ENCODE peak calls at places on chromosomes 3 and 15, in ten cellular contexts. I is heart left ventricle, X is brain microvascular endothelial cell, G is osteocyte, U is nephron progenitor cell, Q is AG04450, Z is WTC11, E is upper lobe of right lung, K is progenitor cell of endocrine pancreas, J is B cell. T is an unnamed sample.

GRCh38 chr15:77607111-77607893 is 25.4 kb downstream of the LINGO1 start:
- DNase-seq in X (peak), J (no peak), Q (no peak), I (peak), E (no peak), Z (no peak), G (no peak), K (no peak), U (peak), T (peak)

GRCh38 chr3:146640955-146641867 is 36.1 kb upstream of the PLSCR5 start:
- DNase-seq in Q (peak), E (no peak), I (no peak), X (peak), K (no peak), G (no peak), J (peak), U (peak), Z (no peak), T (peak)

GRCh38 chr15:40472171-40472727 is 1.5 kb downstream of the CHST14 start:
- DNase-seq in U (no peak), X (no peak), Q (no peak), J (no peak), K (no peak), Z (no peak), G (no peak), I (no peak), E (no peak), T (no peak)

GRCh38 chr3:141998674-141999290 is 122.3 kb downstream of the ATP1B3 start:
- DNase-seq in J (peak), Q (no peak), I (no peak), G (no peak), K (no peak), E (no peak), X (no peak), U (no peak), Z (no peak), T (peak)

GRCh38 chr3:8509961-8510360 is 8.3 kb downstream of the LMCD1 start:
- DNase-seq in I (no peak), Q (peak), G (no peak), E (no peak), K (no peak), U (no peak), X (peak), J (no peak), Z (no peak), T (peak)

GRCh38 chr3:160409812-160410610 is 10.6 kb downstream of the SMC4 start:
- DNase-seq in I (no peak), Z (no peak), J (no peak), X (no peak), U (no peak), K (no peak), G (no peak), Q (no peak), E (no peak), T (no peak)

GRCh38 chr15:53549697-53550315 is 209.7 kb downstream of the WDR72 start:
- DNase-seq in X (no peak), J (no peak), G (no peak), E (no peak), K (no peak), I (no peak), U (no peak), Z (no peak), Q (no peak), T (no peak)

GRCh38 chr3:32577621-32578556 is 7.2 kb upstream of the DYNC1LI1 start:
- DNase-seq in J (peak), X (no peak), U (no peak), E (no peak), Z (no peak), K (no peak), I (peak), G (peak), Q (no peak), T (peak)

GRCh38 chr15:97745481-97746071 is 214.9 kb upstream of the ARRDC4 start:
- DNase-seq in I (no peak), Q (no peak), J (peak), X (no peak), K (no peak), G (no peak), Z (peak), U (peak), E (no peak), T (no peak)

GRCh38 chr15:77630956-77631789 is 1.5 kb downstream of the LINGO1 start:
- DNase-seq in E (no peak), I (no peak), J (no peak), K (no peak), Q (no peak), X (no peak), G (no peak), Z (peak), U (peak), T (no peak)

GRCh38 chr3:177441813-177442646 is 244.7 kb upstream of the TBL1XR1 start:
- DNase-seq in Z (no peak), G (no peak), Q (peak), K (no peak), X (no peak), I (no peak), U (no peak), E (no peak), J (peak), T (no peak)

GRCh38 chr3:158660711-158661110 is 11.7 kb downstream of the LXN start:
- DNase-seq in J (no peak), Q (no peak), Z (no peak), E (no peak), K (no peak), U (no peak), G (no peak), X (no peak), I (no peak), T (no peak)

GRCh38 chr3:99712291-99712954 is 74.0 kb downstream of the COL8A1 start:
- DNase-seq in U (no peak), Z (no peak), Q (no peak), I (no peak), X (no peak), K (no peak), E (no peak), G (no peak), J (no peak), T (no peak)

GRCh38 chr15:85289677-85290365 is 90.6 kb upstream of the AKAP13 start:
- DNase-seq in Z (no peak), I (peak), U (peak), J (peak), X (peak), E (no peak), G (no peak), Q (no peak), K (no peak), T (peak)

GRCh38 chr3:112333386-112334334 is 704 bp downstream of the CD200 start:
- DNase-seq in U (no peak), E (no peak), X (no peak), Z (peak), Q (no peak), K (peak), G (no peak), I (no peak), J (peak), T (no peak)

GRCh38 chr3:150388468-150389418 is 19.4 kb upstream of the TSC22D2 start:
- DNase-seq in E (no peak), G (no peak), U (no peak), Q (no peak), J (no peak), I (no peak), X (no peak), K (no peak), Z (no peak), T (peak)

GRCh38 chr3:48437812-48438211 is 2.1 kb downstream of the CCDC51 start:
- DNase-seq in J (no peak), G (no peak), U (no peak), E (no peak), Z (no peak), K (no peak), I (no peak), Q (no peak), X (no peak), T (no peak)

GRCh38 chr3:181486496-181486895 is 225.2 kb upstream of the SOX2 start:
- DNase-seq in I (no peak), Q (no peak), U (no peak), E (no peak), J (no peak), Z (no peak), X (no peak), K (no peak), G (no peak), T (no peak)

GRCh38 chr3:53776494-53777101 is 69.6 kb downstream of the CHDH start:
- DNase-seq in I (no peak), K (no peak), J (no peak), E (no peak), Q (no peak), G (no peak), X (no peak), Z (no peak), U (no peak), T (peak)

GRCh38 chr15:90165659-90166489 is 35.3 kb upstream of the SEMA4B start:
- DNase-seq in J (no peak), G (no peak), X (peak), I (no peak), Q (peak), E (peak), Z (peak), U (peak), K (no peak), T (peak)

GRCh38 chr3:144162042-144162441 is 190.4 kb downstream of the DIPK2A start:
- DNase-seq in E (no peak), K (no peak), I (no peak), J (no peak), Z (no peak), Q (peak), X (peak), U (no peak), G (no peak), T (no peak)

GRCh38 chr3:37803726-37804469 is 57.8 kb upstream of the CTDSPL start:
- DNase-seq in E (no peak), J (no peak), U (no peak), K (no peak), I (no peak), Z (no peak), G (no peak), X (no peak), Q (no peak), T (no peak)
- TF ChIP-seq CTCF in E (no peak), J (no peak), U (no peak), K (no peak), I (no peak), Z (no peak), G (no peak), X (peak), Q (no peak), T (peak)

GRCh38 chr3:67416703-67417102 is 237.7 kb downstream of the SUCLG2 start:
- DNase-seq in U (no peak), G (no peak), Z (no peak), J (no peak), E (no peak), I (no peak), X (no peak), K (no peak), Q (no peak), T (no peak)
- TF ChIP-seq CTCF in U (no peak), G (peak), Z (no peak), J (no peak), E (no peak), I (no peak), X (peak), K (peak), Q (peak), T (peak)

GRCh38 chr3:16264174-16264707 is 502 bp downstream of the DPH3 start:
- DNase-seq in Q (no peak), K (no peak), I (no peak), G (no peak), X (no peak), J (no peak), U (no peak), E (no peak), Z (no peak), T (no peak)

GRCh38 chr3:16265455-16265786 is 409 bp downstream of the OXNAD1 start:
- DNase-seq in Q (no peak), K (no peak), G (no peak), Z (no peak), I (no peak), J (no peak), E (no peak), X (no peak), U (no peak), T (no peak)

GRCh38 chr3:16266714-16267113 is 1.7 kb downstream of the OXNAD1 start:
- DNase-seq in G (no peak), X (no peak), Q (no peak), I (no peak), E (no peak), Z (no peak), K (no peak), U (no peak), J (no peak), T (no peak)

GRCh38 chr3:16262195-16262594 is 2.5 kb downstream of the DPH3 start:
- DNase-seq in K (no peak), X (no peak), Z (no peak), G (no peak), E (no peak), U (no peak), I (no peak), Q (no peak), J (no peak), T (no peak)

DNA sequence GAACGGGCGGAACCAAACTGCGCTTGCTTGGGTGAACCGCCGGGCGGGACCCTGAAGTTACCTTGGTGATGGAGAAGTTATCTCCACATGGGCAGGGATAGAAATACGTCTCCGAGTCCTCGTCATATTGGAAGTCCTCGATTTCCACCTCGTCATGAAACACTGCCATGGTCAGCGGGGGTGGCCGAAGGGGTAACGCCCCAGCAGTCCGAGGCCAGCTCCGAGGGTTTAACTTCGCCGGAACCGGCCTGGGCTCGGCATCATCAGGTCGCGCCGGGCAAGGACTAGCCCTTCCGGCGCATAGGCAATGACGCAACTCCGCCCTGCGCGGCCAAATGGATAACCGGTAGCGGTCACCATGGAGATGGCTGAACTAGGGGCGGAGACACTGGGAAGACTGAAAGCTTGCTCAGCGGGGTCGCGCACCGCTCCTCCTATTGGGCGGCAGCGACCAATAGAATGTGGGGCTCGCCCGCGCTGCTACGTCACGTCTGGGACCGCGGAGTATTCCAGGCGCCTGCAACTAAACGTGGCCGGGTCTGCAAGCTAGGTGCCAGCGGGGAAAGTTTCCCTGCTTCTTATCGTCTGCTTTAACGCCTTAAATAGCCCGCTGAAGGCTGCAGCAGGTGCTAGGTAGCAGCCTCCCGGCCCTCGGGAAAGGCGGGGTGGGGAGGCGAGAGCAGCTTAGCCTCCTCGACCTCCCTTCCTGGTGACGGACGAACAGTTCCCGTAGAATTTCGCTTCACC is at the start of the genes DPH3 and OXNAD1:
- DNase-seq in Z (peak), Q (peak), K (peak), G (peak), I (peak), E (peak), X (peak), U (peak), J (peak), T (peak)
- TF ChIP-seq CTCF in Z (no peak), Q (peak), K (no peak), G (no peak), I (no peak), E (no peak), X (peak), U (no peak), J (no peak), T (peak)

GRCh38 chr3:125125822-125126245 is 70.0 kb upstream of the HEG1 start:
- DNase-seq in J (no peak), I (no peak), U (no peak), K (no peak), E (no peak), X (peak), G (no peak), Q (peak), Z (no peak), T (peak)
- TF ChIP-seq CTCF in J (no peak), I (no peak), U (no peak), K (no peak), E (no peak), X (no peak), G (no peak), Q (no peak), Z (no peak), T (no peak)

GRCh38 chr3:185984203-185984602 is 46.4 kb upstream of the TRA2B start:
- DNase-seq in U (no peak), G (no peak), J (no peak), Q (no peak), K (no peak), Z (no peak), I (no peak), E (no peak), X (no peak), T (no peak)

GRCh38 chr3:185989511-185989910 is 51.7 kb upstream of the TRA2B start:
- DNase-seq in Q (no peak), G (no peak), I (no peak), J (no peak), U (no peak), E (no peak), Z (no peak), X (no peak), K (no peak), T (no peak)

GRCh38 chr3:185986201-185986600 is 48.4 kb upstream of the TRA2B start:
- DNase-seq in J (no peak), G (no peak), Q (no peak), X (no peak), E (no peak), K (no peak), U (no peak), I (no peak), Z (no peak), T (no peak)

GRCh38 chr3:185988816-185989175 is 51.0 kb upstream of the TRA2B start:
- DNase-seq in J (no peak), E (no peak), Z (no peak), K (no peak), X (no peak), G (no peak), I (no peak), Q (no peak), U (no peak), T (no peak)

DNA sequence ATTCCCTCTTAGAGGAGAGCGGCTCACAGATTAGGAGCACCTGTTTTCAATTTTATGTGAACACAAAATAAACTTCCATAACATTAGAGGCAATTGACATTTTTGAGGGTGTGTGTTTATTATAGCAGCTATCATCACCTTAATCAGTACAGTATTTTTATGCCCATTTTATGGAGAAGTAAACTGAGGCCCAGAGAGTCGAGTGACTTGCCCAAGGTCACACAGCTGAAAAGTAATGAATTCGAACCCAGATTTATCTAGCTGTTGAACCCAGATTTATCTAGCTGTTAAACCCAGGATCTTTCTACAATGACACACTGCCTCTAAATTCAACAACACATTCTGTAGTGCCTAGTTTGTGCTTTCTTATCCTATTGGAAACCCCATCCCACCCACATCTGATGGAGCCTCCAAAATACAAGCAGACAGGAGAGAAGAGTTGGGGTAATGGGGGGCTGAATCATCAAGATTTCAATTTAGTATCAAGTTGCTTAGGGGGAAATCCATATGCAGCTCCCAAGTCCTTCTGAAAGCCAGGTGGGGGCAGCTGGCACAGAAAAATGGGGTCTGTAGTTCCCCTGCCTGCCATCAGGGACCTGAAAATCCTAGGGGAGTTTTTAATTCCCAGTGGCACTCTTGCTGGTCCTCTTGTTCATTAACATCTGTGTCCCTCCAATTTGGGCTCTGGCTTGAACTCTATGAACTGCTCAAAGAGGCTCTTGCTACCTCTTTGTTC is 50.4 kb upstream of the TRA2B start:
- DNase-seq in K (no peak), I (no peak), Q (no peak), Z (no peak), X (no peak), E (no peak), J (no peak), G (no peak), U (no peak), T (no peak)
- TF ChIP-seq CTCF in K (peak), I (no peak), Q (peak), Z (no peak), X (peak), E (no peak), J (no peak), G (peak), U (no peak), T (peak)